ENCODE peak calls at places on chromosomes 6 and 20, in seven cellular contexts. F is SJSA1; Q is naive thymus-derived CD8-positive, alpha-beta T cell; M is MCF 10A; K is Ammon's horn; D is activated gamma-delta T cell treated with Interleukin-2 at 50 U/mL for 16 hours; I is NAMALWA. S is an unnamed sample.

GRCh38 chr20:38804682-38805501 is 605 bp upstream of the PPP1R16B start:
- DNase-seq in F (no peak), Q (peak), M (no peak), K (no peak), D (peak), I (peak), S (peak)

GRCh38 chr6:34981951-34982350 is 92.9 kb downstream of the ANKS1A start:
- DNase-seq in F (no peak), Q (no peak), M (no peak), K (no peak), D (no peak), I (no peak), S (no peak)

GRCh38 chr6:143675946-143676345 is 1.8 kb upstream of the PHACTR2 start:
- DNase-seq in F (no peak), Q (no peak), M (peak), K (no peak), D (no peak), I (no peak), S (no peak)

GRCh38 chr6:11637266-11637665 is 99.7 kb downstream of the TMEM170B start:
- DNase-seq in F (peak), Q (no peak), M (no peak), K (no peak), D (no peak), I (no peak), S (no peak)

GRCh38 chr6:41344865-41345264 is 9.5 kb downstream of the NCR2 start:
- DNase-seq in F (no peak), Q (peak), M (no peak), K (no peak), D (peak), I (no peak), S (no peak)

GRCh38 chr6:97774973-97775372 is 492.0 kb upstream of the MMS22L start:
- DNase-seq in F (no peak), Q (no peak), M (no peak), K (no peak), D (no peak), I (no peak), S (no peak)

GRCh38 chr6:141107562-141108160 is 1025.1 kb upstream of the GJE1 start:
- DNase-seq in F (no peak), Q (no peak), M (peak), K (no peak), D (no peak), I (no peak), S (no peak)

GRCh38 chr6:122200441-122200840 is 199.0 kb upstream of the HSF2 start:
- DNase-seq in F (no peak), Q (no peak), M (no peak), K (no peak), D (no peak), I (no peak), S (no peak)

GRCh38 chr6:135922170-135922569 is 70.7 kb downstream of the PDE7B start:
- DNase-seq in F (peak), Q (no peak), M (peak), K (no peak), D (no peak), I (no peak), S (no peak)

GRCh38 chr6:169933839-169934698 is 182.6 kb downstream of the ERMARD start:
- DNase-seq in F (no peak), Q (no peak), M (peak), K (peak), D (no peak), I (no peak), S (no peak)

GRCh38 chr6:4649728-4650127 is 126.5 kb upstream of the CDYL start:
- DNase-seq in F (no peak), Q (no peak), M (peak), K (no peak), D (no peak), I (no peak), S (no peak)

GRCh38 chr20:53579266-53579580 is 14.4 kb downstream of the ZNF217 start:
- DNase-seq in F (no peak), Q (no peak), M (no peak), K (no peak), D (no peak), I (no peak), S (no peak)

GRCh38 chr6:170211404-170212025 is 79.4 kb downstream of the DLL1 start:
- DNase-seq in F (no peak), Q (no peak), M (no peak), K (no peak), D (no peak), I (no peak), S (no peak)

GRCh38 chr6:102474041-102474807 is 1080.7 kb downstream of the GRIK2 start:
- DNase-seq in F (no peak), Q (no peak), M (no peak), K (no peak), D (no peak), I (peak), S (no peak)

GRCh38 chr20:35901678-35902544 is 52.4 kb downstream of the SCAND1 start:
- DNase-seq in F (peak), Q (no peak), M (peak), K (peak), D (no peak), I (no peak), S (no peak)

GRCh38 chr20:61666471-61666832 is 399.2 kb downstream of the TAF4 start:
- DNase-seq in F (no peak), Q (no peak), M (no peak), K (no peak), D (no peak), I (no peak), S (no peak)

S was measured in left colon.